ENCODE peak calls at places on chromosome 7, in five cellular contexts. One of them, this sample, is unnamed.

GRCh38 chr7:118153551-118154177 is 30.3 kb upstream of the LSM8 start:
- DNase-seq in HCT116: peak; percentile 28
- DNase-seq in neural progenitor cell: peak; percentile 54
- DNase-seq in astrocyte: no peak
- DNase-seq in hepatocyte: peak; percentile 49
- DNase-seq in this sample: no peak

GRCh38 chr7:79386688-79387422 is 66.6 kb downstream of the MAGI2 start:
- DNase-seq in neural progenitor cell: no peak
- DNase-seq in astrocyte: peak; percentile 23
- DNase-seq in hepatocyte: no peak
- DNase-seq in HCT116: no peak
- DNase-seq in this sample: no peak

GRCh38 chr7:2626498-2627117 is 5.2 kb upstream of the TTYH3 start:
- DNase-seq in neural progenitor cell: no peak
- DNase-seq in HCT116: no peak
- DNase-seq in hepatocyte: no peak
- DNase-seq in astrocyte: peak; percentile 85
- DNase-seq in this sample: no peak

GRCh38 chr7:30062587-30062986 is 34.4 kb downstream of the PLEKHA8 start:
- DNase-seq in astrocyte: no peak
- DNase-seq in hepatocyte: peak; percentile 49
- DNase-seq in neural progenitor cell: peak; percentile 10
- DNase-seq in HCT116: peak; percentile 13
- DNase-seq in this sample: no peak

GRCh38 chr7:152173372-152174070 is 148.0 kb downstream of the GALNT11 start:
- DNase-seq in HCT116: no peak
- DNase-seq in astrocyte: peak; percentile 3
- DNase-seq in neural progenitor cell: no peak
- DNase-seq in hepatocyte: no peak
- DNase-seq in this sample: no peak

GRCh38 chr7:38607466-38607865 is 23.7 kb downstream of the AMPH start:
- DNase-seq in HCT116: no peak
- DNase-seq in hepatocyte: no peak
- DNase-seq in neural progenitor cell: no peak
- DNase-seq in astrocyte: no peak
- DNase-seq in this sample: no peak

GRCh38 chr7:134854816-134855215 is 75.4 kb downstream of the CALD1 start:
- DNase-seq in neural progenitor cell: no peak
- DNase-seq in astrocyte: no peak
- DNase-seq in HCT116: no peak
- DNase-seq in hepatocyte: no peak
- DNase-seq in this sample: no peak

GRCh38 chr7:42964849-42965805 is 33.0 kb downstream of the MRPL32 start:
- DNase-seq in hepatocyte: no peak
- DNase-seq in HCT116: no peak
- DNase-seq in astrocyte: peak; percentile 7
- DNase-seq in neural progenitor cell: no peak
- DNase-seq in this sample: no peak

GRCh38 chr7:98805956-98806838 is 63.6 kb downstream of the TMEM130 start:
- DNase-seq in HCT116: no peak
- DNase-seq in neural progenitor cell: no peak
- DNase-seq in astrocyte: no peak
- DNase-seq in hepatocyte: no peak
- DNase-seq in this sample: no peak

GRCh38 chr7:119254741-119255140 is 1018.2 kb upstream of the KCND2 start:
- DNase-seq in neural progenitor cell: no peak
- DNase-seq in HCT116: no peak
- DNase-seq in astrocyte: no peak
- DNase-seq in hepatocyte: no peak
- DNase-seq in this sample: no peak

GRCh38 chr7:34756025-34756437 is 98.0 kb downstream of the NPSR1 start:
- DNase-seq in astrocyte: peak; percentile 56
- DNase-seq in hepatocyte: no peak
- DNase-seq in neural progenitor cell: no peak
- DNase-seq in HCT116: no peak
- DNase-seq in this sample: no peak

GRCh38 chr7:64618785-64619456 is 47.0 kb upstream of the ZNF107 start:
- DNase-seq in HCT116: peak; percentile 59
- DNase-seq in hepatocyte: no peak
- DNase-seq in neural progenitor cell: peak; percentile 44
- DNase-seq in astrocyte: peak; percentile 34
- DNase-seq in this sample: no peak

DNA sequence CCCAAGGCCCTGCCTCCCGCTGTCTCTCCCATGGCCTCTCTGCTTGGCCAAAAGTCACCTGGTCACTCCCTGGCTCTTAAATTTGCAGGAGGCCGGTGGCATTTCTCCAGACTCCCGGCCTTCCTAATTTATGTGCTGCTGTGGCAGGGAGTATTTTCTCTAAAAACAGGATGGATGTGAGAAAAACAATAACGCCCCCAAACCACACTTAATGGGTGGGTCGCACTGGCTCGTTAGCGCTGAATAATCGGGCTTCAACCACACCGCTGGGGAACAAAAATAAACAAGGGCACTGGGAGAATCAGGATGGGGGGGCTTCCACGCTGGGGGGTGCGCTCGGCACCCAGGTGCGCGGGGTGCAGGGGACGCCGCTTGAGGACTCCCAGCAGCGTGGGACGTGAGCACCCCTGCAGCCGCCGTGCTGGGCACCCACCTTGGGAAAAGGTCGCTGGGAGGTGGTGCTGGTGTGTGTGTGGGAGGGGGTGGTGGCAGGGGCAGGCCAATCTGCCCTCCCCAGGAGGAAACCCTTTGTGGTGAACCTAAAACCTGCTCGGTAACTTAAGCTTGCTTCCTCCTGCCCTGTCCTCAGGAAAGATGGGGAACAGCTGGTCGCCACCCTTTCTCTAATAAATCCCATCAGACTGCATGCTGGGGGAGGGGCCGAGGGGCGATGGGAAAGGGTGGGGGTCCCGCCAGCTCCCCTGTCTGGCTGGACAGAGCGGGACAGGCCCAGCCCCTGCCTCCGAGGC is 64.2 kb downstream of the UNCX start:
- DNase-seq in hepatocyte: no peak
- DNase-seq in HCT116: no peak
- DNase-seq in astrocyte: no peak
- DNase-seq in neural progenitor cell: no peak
- DNase-seq in this sample: no peak
- TF ChIP-seq EZH2 in hepatocyte: no peak
- TF ChIP-seq EZH2 in HCT116: no peak
- TF ChIP-seq EZH2 in astrocyte: no peak
- TF ChIP-seq EZH2 in neural progenitor cell: no peak
- TF ChIP-seq EZH2 in this sample: no peak

DNA sequence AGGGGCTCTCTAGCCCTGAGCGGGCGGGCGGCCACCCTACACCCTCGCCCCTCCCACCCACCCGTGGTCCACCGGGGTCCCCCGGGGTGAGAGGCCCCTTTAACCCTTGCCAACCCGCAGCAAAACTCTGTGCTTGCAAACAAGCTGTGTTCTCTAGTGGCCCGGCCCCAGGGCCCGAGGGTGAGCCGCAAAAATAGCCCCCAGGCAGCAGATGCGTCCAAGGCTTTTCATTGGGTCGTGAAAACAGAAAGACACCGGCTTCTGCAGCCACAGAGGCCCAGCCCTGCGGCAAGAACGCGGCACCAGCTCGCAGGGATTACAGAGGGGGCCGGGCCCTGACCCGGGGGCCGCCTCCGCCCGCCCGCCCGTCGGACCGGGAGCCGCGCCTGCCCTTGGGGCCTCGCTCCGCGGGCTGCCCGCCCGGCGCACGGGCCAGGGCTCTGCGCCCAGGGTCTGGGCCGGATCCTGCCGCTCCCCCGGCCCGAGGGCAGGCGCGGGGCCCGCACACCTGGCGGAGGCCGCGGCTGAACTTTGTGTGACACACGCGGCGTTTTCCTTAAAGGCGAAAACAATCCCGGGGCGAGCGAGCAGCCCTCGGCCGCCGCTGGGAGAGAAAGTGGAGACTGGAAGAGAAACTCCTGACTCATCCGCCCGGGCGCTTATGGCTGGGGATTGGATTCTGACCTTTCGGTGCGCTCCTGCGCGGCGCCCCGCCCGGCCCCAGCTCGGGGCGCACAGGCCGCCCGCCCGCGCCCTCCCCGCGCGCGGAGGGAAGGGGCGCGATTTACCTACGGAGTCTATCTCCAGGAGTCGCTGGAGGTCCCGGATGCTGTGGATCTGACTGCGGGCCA is 2.8 kb downstream of the PDGFA start:
- DNase-seq in astrocyte: peak; percentile 73
- DNase-seq in HCT116: no peak
- DNase-seq in hepatocyte: peak; percentile 87
- DNase-seq in neural progenitor cell: peak; percentile 74
- DNase-seq in this sample: no peak
- TF ChIP-seq EZH2 in astrocyte: no peak
- TF ChIP-seq EZH2 in HCT116: no peak
- TF ChIP-seq EZH2 in hepatocyte: peak; percentile 3
- TF ChIP-seq EZH2 in neural progenitor cell: peak; percentile 62
- TF ChIP-seq EZH2 in this sample: no peak

GRCh38 chr7:139116999-139117398 is 7.5 kb upstream of the ZC3HAV1 start:
- DNase-seq in astrocyte: no peak
- DNase-seq in hepatocyte: no peak
- DNase-seq in neural progenitor cell: no peak
- DNase-seq in HCT116: no peak
- DNase-seq in this sample: no peak
- TF ChIP-seq EZH2 in astrocyte: no peak
- TF ChIP-seq EZH2 in hepatocyte: no peak
- TF ChIP-seq EZH2 in neural progenitor cell: no peak
- TF ChIP-seq EZH2 in HCT116: no peak
- TF ChIP-seq EZH2 in this sample: no peak

DNA sequence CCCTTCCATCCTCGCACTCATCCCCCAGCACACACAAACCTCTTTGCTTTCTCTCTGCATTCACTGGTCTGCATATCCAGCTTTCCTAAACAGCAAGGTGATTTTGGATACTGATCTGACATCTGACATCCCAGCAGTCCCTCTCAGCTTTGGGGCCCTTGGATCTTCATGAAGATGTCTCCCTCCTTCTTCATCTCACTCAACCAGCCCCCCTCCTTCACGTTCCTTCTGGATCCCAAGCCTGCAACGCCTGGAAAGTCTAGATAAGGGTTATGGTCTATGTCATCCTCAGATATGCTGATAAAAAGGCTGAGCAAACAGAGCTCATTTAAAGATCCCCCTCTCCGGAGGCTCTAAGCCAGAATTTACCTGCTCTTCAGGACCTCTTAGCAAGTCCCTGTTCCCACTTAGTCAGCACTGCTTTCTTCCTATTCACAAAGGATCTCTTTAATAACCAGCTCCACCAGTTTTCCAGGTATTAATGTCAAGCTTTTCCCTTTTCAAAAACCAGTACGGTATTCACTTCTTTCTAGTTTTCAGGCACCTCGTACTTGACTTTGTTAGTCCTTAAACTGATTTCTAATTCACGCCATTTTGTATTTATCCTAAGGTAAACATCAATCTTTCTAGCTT is 38.9 kb downstream of the CREB3L2 start:
- DNase-seq in HCT116: no peak
- DNase-seq in astrocyte: no peak
- DNase-seq in hepatocyte: no peak
- DNase-seq in neural progenitor cell: no peak
- DNase-seq in this sample: no peak
- TF ChIP-seq EZH2 in HCT116: no peak
- TF ChIP-seq EZH2 in astrocyte: no peak
- TF ChIP-seq EZH2 in hepatocyte: no peak
- TF ChIP-seq EZH2 in neural progenitor cell: no peak
- TF ChIP-seq EZH2 in this sample: no peak

GRCh38 chr7:142855401-142855743 is 496 bp downstream of the EPHB6 start:
- DNase-seq in astrocyte: no peak
- DNase-seq in neural progenitor cell: peak; percentile 48
- DNase-seq in HCT116: no peak
- DNase-seq in hepatocyte: no peak
- DNase-seq in this sample: no peak

GRCh38 chr7:142854505-142855400 is at the start of gene EPHB6:
- DNase-seq in astrocyte: peak; percentile 45
- DNase-seq in hepatocyte: peak; percentile 84
- DNase-seq in HCT116: no peak
- DNase-seq in neural progenitor cell: peak; percentile 87
- DNase-seq in this sample: no peak

GRCh38 chr7:142851269-142851668 is 3.6 kb upstream of the EPHB6 start:
- DNase-seq in neural progenitor cell: no peak
- DNase-seq in astrocyte: no peak
- DNase-seq in hepatocyte: no peak
- DNase-seq in HCT116: no peak
- DNase-seq in this sample: no peak

GRCh38 chr7:142855756-142856564 is 1.1 kb downstream of the EPHB6 start:
- DNase-seq in HCT116: no peak
- DNase-seq in astrocyte: no peak
- DNase-seq in neural progenitor cell: no peak
- DNase-seq in hepatocyte: no peak
- DNase-seq in this sample: no peak

DNA sequence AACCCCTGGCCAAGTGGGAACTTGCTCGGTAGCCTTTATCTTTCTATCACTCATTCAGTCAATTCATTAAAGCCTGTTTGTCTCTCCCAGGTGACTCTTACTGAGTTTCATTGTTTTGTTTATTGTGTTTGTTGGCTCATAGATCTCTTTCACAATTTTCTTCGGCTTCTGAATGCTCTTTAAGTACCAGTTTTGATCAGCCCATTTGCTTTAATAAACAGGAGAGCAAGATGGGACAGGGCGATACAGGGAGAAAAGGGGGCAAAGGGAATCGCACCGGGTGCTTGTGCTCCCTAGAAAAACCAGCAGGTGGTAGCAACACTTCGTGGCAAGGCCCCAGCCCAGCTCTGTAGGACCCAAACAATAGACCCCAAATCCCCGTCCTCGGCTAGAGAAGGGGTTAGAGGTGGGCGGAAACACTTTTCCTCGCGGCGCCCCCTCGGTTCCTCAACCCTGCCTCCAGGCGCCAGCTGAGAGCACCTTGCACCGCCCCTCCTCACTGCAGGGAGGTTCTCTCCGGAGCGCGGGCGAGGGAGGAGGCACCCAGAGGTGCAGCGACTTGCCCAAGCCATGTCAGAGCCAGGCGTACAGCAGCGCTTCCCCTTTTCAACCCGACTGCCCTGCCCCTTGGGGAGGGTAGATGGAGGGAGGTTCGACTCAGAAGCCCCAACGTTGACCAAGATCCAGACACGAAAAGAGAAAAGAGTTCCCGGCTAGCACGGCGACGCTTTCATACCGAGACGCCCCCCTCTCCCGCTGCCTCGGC is 954 bp upstream of the EPHB6 start:
- DNase-seq in neural progenitor cell: peak; percentile 93
- DNase-seq in HCT116: peak; percentile 35
- DNase-seq in astrocyte: peak; percentile 36
- DNase-seq in hepatocyte: peak; percentile 82
- DNase-seq in this sample: no peak
- TF ChIP-seq EZH2 in neural progenitor cell: no peak
- TF ChIP-seq EZH2 in HCT116: no peak
- TF ChIP-seq EZH2 in astrocyte: no peak
- TF ChIP-seq EZH2 in hepatocyte: no peak
- TF ChIP-seq EZH2 in this sample: no peak

GRCh38 chr7:27176343-27176731 is 2.2 kb upstream of the HOXA10 start:
- DNase-seq in astrocyte: no peak
- DNase-seq in neural progenitor cell: no peak
- DNase-seq in hepatocyte: no peak
- DNase-seq in HCT116: no peak
- DNase-seq in this sample: no peak

GRCh38 chr7:27175005-27175625 is 995 bp upstream of the HOXA10 start:
- DNase-seq in hepatocyte: no peak
- DNase-seq in astrocyte: no peak
- DNase-seq in neural progenitor cell: no peak
- DNase-seq in HCT116: no peak
- DNase-seq in this sample: no peak

GRCh38 chr7:27176962-27177794 is 3.1 kb upstream of the HOXA10 start:
- DNase-seq in HCT116: no peak
- DNase-seq in neural progenitor cell: no peak
- DNase-seq in hepatocyte: no peak
- DNase-seq in astrocyte: no peak
- DNase-seq in this sample: no peak

GRCh38 chr7:27174077-27175004 is at the start of gene HOXA10:
- DNase-seq in neural progenitor cell: no peak
- DNase-seq in HCT116: no peak
- DNase-seq in astrocyte: no peak
- DNase-seq in hepatocyte: no peak
- DNase-seq in this sample: no peak

GRCh38 chr7:27175626-27176342 is 1.7 kb upstream of the HOXA10 start:
- DNase-seq in neural progenitor cell: no peak
- DNase-seq in astrocyte: no peak
- DNase-seq in HCT116: no peak
- DNase-seq in hepatocyte: no peak
- DNase-seq in this sample: no peak
- TF ChIP-seq EZH2 in neural progenitor cell: peak; percentile 98
- TF ChIP-seq EZH2 in astrocyte: peak; percentile 71
- TF ChIP-seq EZH2 in HCT116: no peak
- TF ChIP-seq EZH2 in hepatocyte: no peak
- TF ChIP-seq EZH2 in this sample: no peak

This sample was measured in keratinocyte.